ENCODE peak calls at places on chromosomes 1 and 21, in four cellular contexts. C, F, G and Z are unnamed samples.

GRCh38 chr1:68142461-68142860 is 89.9 kb downstream of the WLS start:
- DNase-seq in C (no peak), F (no peak), G (no peak), Z (no peak)

GRCh38 chr1:75696000-75696399 is 28.5 kb upstream of the ACADM start:
- DNase-seq in F (no peak), C (no peak), G (no peak), Z (no peak)

GRCh38 chr1:205594846-205595245 is 37.0 kb downstream of the ELK4 start:
- DNase-seq in C (no peak), F (no peak), G (no peak), Z (no peak)

GRCh38 chr21:29989634-29990234 is 49.9 kb upstream of the GRIK1 start:
- DNase-seq in G (no peak), F (no peak), C (no peak), Z (no peak)

GRCh38 chr1:193558491-193559028 is 372.1 kb upstream of the B3GALT2 start:
- DNase-seq in C (no peak), F (no peak), G (no peak), Z (no peak)

GRCh38 chr1:79448426-79448825 is 441.9 kb upstream of the ADGRL4 start:
- DNase-seq in G (no peak), C (no peak), F (no peak), Z (no peak)

GRCh38 chr1:224300346-224300745 is 29.6 kb downstream of the NVL start:
- DNase-seq in G (no peak), C (no peak), F (no peak), Z (no peak)

GRCh38 chr1:184691719-184692324 is 62.8 kb downstream of the EDEM3 start:
- DNase-seq in F (no peak), G (no peak), C (peak), Z (no peak)

GRCh38 chr1:201535046-201535777 is 3.7 kb upstream of the NAV1 start:
- DNase-seq in C (no peak), F (no peak), G (peak), Z (no peak)

GRCh38 chr1:184002071-184002470 is 35.5 kb downstream of the COLGALT2 start:
- DNase-seq in F (peak), C (no peak), G (no peak), Z (no peak)

GRCh38 chr1:67053535-67053784 is 488 bp downstream of the SLC35D1 start:
- DNase-seq in C (peak), F (peak), G (no peak), Z (peak)

GRCh38 chr21:46636550-46637289 is 1.2 kb downstream of the PRMT2 start:
- DNase-seq in F (no peak), G (no peak), C (no peak), Z (no peak)

GRCh38 chr1:43304287-43304615 is 3.5 kb downstream of the TIE1 start:
- DNase-seq in F (no peak), C (no peak), G (no peak), Z (no peak)

GRCh38 chr1:32200226-32201010 is at the start of gene CCDC28B:
- DNase-seq in G (peak), F (peak), C (peak), Z (no peak)

GRCh38 chr1:9316080-9316444 is 23.4 kb downstream of the SPSB1 start:
- DNase-seq in G (no peak), C (no peak), F (no peak), Z (no peak)

GRCh38 chr21:36377391-36377842 is 7.8 kb upstream of the CHAF1B start:
- DNase-seq in G (no peak), C (no peak), F (no peak), Z (no peak)

GRCh38 chr1:236023926-236024565 is 40.8 kb downstream of the NID1 start:
- DNase-seq in F (no peak), C (no peak), G (no peak), Z (no peak)

GRCh38 chr1:95265106-95265505 is 31.1 kb downstream of the RWDD3 start:
- DNase-seq in G (no peak), F (no peak), C (no peak), Z (no peak)

GRCh38 chr1:89952021-89952995 is 42.6 kb upstream of the ZNF326 start:
- DNase-seq in C (no peak), F (no peak), G (no peak), Z (no peak)

GRCh38 chr1:45359882-45360513 is 19.8 kb upstream of the MUTYH start:
- DNase-seq in C (no peak), F (peak), G (no peak), Z (no peak)

GRCh38 chr1:145751491-145752021 is 32.3 kb downstream of the CD160 start:
- DNase-seq in G (no peak), F (no peak), C (no peak), Z (no peak)

GRCh38 chr1:89794406-89794805 is 26.4 kb upstream of the LRRC8D start:
- DNase-seq in G (no peak), F (no peak), C (no peak), Z (no peak)

GRCh38 chr1:248111157-248111556 is 16.2 kb downstream of the OR2L13 start:
- DNase-seq in F (no peak), G (no peak), C (no peak), Z (no peak)

GRCh38 chr1:18705811-18706210 is 75.2 kb downstream of the PAX7 start:
- DNase-seq in C (no peak), F (no peak), G (no peak), Z (no peak)

GRCh38 chr1:233597489-233597901 is 16.4 kb upstream of the KCNK1 start:
- DNase-seq in C (no peak), G (no peak), F (no peak), Z (no peak)

GRCh38 chr1:232833966-232834535 is 28.8 kb downstream of the MAP10 start:
- DNase-seq in C (no peak), F (no peak), G (no peak), Z (no peak)

GRCh38 chr1:78114034-78114956 is 68.5 kb downstream of the GIPC2 start:
- DNase-seq in F (peak), G (peak), C (peak), Z (peak)

DNA sequence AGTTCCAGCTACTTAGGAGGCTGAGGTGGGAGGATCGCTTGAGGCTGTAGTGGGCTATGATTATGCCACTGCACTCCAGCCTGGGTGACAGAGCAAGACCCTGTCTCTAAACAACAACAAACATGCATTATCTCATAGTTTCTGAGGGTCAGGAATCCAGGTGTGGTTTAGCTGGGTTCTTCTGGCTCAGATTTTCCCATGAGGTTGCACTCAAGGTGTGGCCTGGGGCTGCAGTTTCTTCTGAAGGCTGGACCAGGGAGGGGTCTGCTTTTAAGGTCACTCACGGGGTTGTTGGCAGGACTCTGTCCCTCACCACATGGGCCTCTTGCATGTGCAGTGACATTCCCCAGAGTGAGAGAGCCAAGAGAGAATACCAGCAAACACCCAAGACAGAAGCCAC is 77.0 kb downstream of the EPHB2 start:
- DNase-seq in F (no peak), G (no peak), C (no peak), Z (no peak)
- TF ChIP-seq CTCF in F (no peak), G (no peak), C (no peak), Z (no peak)

GRCh38 chr1:64850846-64851245 is 106.0 kb downstream of the RAVER2 start:
- DNase-seq in C (no peak), G (no peak), F (no peak), Z (no peak)
- TF ChIP-seq CTCF in C (no peak), G (no peak), F (no peak), Z (no peak)

DNA sequence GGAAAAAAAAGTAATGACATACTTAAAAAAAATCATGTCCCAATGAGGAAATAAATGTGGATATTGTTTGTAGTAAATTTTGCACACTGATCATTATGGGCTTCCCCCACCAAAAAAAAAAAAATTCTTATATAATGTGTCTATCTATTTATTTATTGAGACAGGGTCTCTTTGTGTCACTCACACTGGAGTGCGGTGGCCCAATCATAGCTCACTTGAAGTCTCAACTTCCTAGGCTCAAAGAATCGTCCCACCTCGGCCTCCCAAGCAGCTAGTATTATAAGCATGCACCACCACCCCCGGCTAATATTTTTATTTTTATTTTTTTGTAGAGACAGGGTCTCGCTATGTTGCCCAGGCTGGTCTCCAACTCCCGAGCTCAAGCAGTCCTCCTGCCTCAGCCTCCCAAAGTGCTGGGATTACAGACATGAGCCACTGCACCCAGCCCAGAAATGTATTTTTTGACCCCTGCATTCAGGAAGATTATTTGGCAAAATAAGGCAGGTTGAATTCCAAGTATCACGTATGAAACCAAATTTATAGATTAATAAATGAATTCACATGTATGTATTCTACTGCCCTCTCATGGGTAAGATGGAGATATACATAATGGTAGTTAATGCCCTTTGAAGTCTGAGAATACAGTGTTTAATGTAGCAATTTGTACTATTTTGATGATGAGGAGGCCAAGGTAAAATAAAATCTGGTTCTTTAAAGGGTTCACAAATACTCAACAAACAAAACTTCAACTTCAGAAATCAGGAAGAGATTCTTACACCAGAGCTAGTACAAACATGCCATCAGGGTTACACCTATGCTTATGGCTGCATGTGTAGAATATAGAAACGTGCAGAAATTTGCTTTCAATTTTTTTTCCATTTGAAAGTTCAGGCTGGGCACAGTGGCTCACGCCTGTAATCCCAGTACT is 1.4 kb upstream of the DENND2C start:
- DNase-seq in G (peak), F (no peak), C (no peak), Z (no peak)
- TF ChIP-seq CTCF in G (no peak), F (no peak), C (no peak), Z (peak)

DNA sequence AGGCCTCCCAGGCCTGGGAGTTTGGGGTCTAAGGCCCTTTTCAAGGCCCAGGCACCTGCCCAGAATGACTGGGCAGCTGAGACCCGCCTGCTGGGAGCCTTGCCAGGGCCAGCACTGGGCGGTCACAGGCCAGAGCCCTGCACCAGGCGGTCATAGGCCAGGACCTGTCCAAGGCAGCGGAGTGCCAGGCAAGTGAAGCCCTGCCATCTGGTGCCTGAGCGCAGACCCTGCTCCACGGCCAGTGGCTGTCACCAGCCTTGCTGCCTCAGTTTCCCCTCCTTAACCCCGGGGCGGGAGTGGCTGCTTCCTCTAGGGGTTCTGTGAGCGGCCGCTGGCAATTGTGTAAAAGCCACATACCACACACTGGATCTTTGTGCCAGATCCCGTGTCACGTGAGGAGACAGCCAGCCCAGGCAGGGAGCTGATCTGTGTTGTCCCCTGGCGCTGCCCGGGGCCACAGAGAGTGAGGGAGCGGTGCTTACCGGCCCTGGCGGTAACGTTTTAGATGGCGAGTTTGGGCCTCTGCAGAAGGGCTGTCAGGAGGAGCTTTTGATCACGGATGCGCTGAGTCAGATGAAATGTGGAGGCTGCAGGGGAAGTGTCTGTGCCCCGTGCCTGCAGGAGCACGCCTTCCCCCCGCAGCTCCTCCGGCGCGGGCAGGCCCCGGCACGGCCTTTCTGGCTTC is 4.6 kb downstream of the COL18A1 start:
- DNase-seq in G (no peak), F (peak), C (no peak), Z (no peak)
- TF ChIP-seq CTCF in G (no peak), F (no peak), C (no peak), Z (no peak)

GRCh38 chr21:42538479-42539275 is 25.0 kb downstream of the SLC37A1 start:
- DNase-seq in C (no peak), F (no peak), G (no peak), Z (no peak)

GRCh38 chr21:42540396-42540795 is 26.7 kb downstream of the SLC37A1 start:
- DNase-seq in F (no peak), C (no peak), G (no peak), Z (no peak)

GRCh38 chr21:42541174-42541573 is 27.5 kb downstream of the SLC37A1 start:
- DNase-seq in G (no peak), F (no peak), C (no peak), Z (no peak)

GRCh38 chr21:42539342-42539741 is 25.7 kb downstream of the SLC37A1 start:
- DNase-seq in F (no peak), C (no peak), G (no peak), Z (no peak)

DNA sequence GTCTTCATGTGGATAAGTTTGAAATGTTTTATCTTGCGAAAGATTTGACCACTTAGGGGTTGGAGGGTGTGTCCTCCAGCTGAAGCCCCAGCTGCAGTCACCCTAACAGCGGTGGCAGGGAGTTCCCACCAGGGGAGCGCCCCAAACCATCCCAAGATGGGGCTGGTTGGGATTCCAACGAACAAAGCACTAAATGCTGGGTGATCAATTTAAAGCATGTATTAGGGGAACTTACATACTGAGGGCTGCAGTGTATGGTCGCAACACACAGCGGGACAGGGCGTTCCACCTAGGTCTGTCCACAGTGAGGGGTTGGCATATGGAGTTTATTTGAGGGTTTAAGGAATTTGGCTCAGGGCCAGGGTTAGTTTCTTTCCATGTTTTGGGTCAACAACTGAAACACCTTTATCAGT is 26.3 kb downstream of the SLC37A1 start:
- DNase-seq in C (peak), G (no peak), F (no peak), Z (no peak)
- TF ChIP-seq CTCF in C (peak), G (no peak), F (no peak), Z (peak)

GRCh38 chr1:85692730-85693314 is 15.4 kb downstream of the ZNHIT6 start:
- DNase-seq in G (no peak), F (no peak), C (no peak), Z (no peak)
- TF ChIP-seq CTCF in G (no peak), F (peak), C (peak), Z (peak)

GRCh38 chr1:17671741-17672140 is 83.4 kb upstream of the ACTL8 start:
- DNase-seq in G (no peak), F (no peak), C (peak), Z (no peak)
- TF ChIP-seq CTCF in G (no peak), F (no peak), C (peak), Z (peak)

GRCh38 chr1:14850563-14850962 is 252.1 kb downstream of the KAZN start:
- DNase-seq in G (peak), F (no peak), C (no peak), Z (no peak)
- TF ChIP-seq CTCF in G (no peak), F (no peak), C (no peak), Z (peak)

DNA sequence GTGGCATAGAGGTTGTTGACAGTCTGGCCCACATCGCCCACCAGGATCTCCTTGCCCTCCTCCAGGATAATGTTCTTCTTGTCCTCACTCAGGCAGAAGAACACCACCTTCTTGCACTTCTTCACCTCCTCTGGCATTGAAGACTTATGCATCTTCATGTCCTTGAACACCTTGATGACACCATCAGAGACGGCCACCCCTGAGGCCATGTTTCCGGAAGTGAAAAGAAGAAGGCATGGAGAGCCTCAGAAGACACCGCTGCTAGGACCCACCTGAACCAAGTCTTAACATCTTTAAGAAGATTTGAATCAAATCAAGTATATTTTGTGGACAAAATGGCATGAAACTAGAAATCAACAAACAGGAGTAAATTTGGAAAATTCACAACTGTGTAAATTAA is 56.2 kb downstream of the C1orf185 start:
- DNase-seq in G (no peak), C (no peak), F (no peak), Z (no peak)
- TF ChIP-seq CTCF in G (no peak), C (no peak), F (no peak), Z (no peak)